ENCODE peak calls at places on chromosomes 13 and 19, in ten cellular contexts. One of them, this sample, is unnamed.

GRCh38 chr19:17089238-17089637 is 13.7 kb downstream of the MYO9B start:
- DNase-seq in OCI-LY7: no peak
- DNase-seq in fibroblast of lung: peak; percentile 84
- DNase-seq in left ventricle myocardium inferior: no peak
- DNase-seq in heart left ventricle: no peak
- DNase-seq in ascending aorta: peak; percentile 79
- DNase-seq in SK-N-SH: no peak
- DNase-seq in right lobe of liver: no peak
- DNase-seq in GM23338: no peak
- DNase-seq in stomach: no peak
- DNase-seq in this sample: no peak

GRCh38 chr13:23674795-23675640 is 104.8 kb downstream of the TNFRSF19 start:
- DNase-seq in heart left ventricle: no peak
- DNase-seq in right lobe of liver: no peak
- DNase-seq in OCI-LY7: no peak
- DNase-seq in stomach: no peak
- DNase-seq in left ventricle myocardium inferior: no peak
- DNase-seq in SK-N-SH: no peak
- DNase-seq in GM23338: no peak
- DNase-seq in fibroblast of lung: peak; percentile 90
- DNase-seq in ascending aorta: no peak
- DNase-seq in this sample: peak; percentile 82

GRCh38 chr13:66659291-66660012 is 570.7 kb downstream of the PCDH9 start:
- DNase-seq in left ventricle myocardium inferior: no peak
- DNase-seq in fibroblast of lung: peak; percentile 43
- DNase-seq in stomach: no peak
- DNase-seq in GM23338: no peak
- DNase-seq in SK-N-SH: no peak
- DNase-seq in ascending aorta: no peak
- DNase-seq in heart left ventricle: no peak
- DNase-seq in OCI-LY7: peak; percentile 90
- DNase-seq in right lobe of liver: no peak
- DNase-seq in this sample: no peak

GRCh38 chr13:40433577-40433976 is 232.9 kb downstream of the FOXO1 start:
- DNase-seq in right lobe of liver: no peak
- DNase-seq in OCI-LY7: peak; percentile 86
- DNase-seq in GM23338: no peak
- DNase-seq in heart left ventricle: no peak
- DNase-seq in ascending aorta: no peak
- DNase-seq in left ventricle myocardium inferior: no peak
- DNase-seq in stomach: no peak
- DNase-seq in fibroblast of lung: no peak
- DNase-seq in SK-N-SH: no peak
- DNase-seq in this sample: no peak

GRCh38 chr13:27319404-27319803 is 48.8 kb downstream of the RASL11A start:
- DNase-seq in GM23338: no peak
- DNase-seq in left ventricle myocardium inferior: no peak
- DNase-seq in SK-N-SH: no peak
- DNase-seq in OCI-LY7: no peak
- DNase-seq in stomach: no peak
- DNase-seq in ascending aorta: no peak
- DNase-seq in right lobe of liver: no peak
- DNase-seq in heart left ventricle: no peak
- DNase-seq in fibroblast of lung: no peak
- DNase-seq in this sample: no peak

GRCh38 chr13:108154421-108154858 is 60.9 kb downstream of the LIG4 start:
- DNase-seq in fibroblast of lung: peak; percentile 18
- DNase-seq in stomach: peak; percentile 64
- DNase-seq in GM23338: no peak
- DNase-seq in OCI-LY7: no peak
- DNase-seq in right lobe of liver: peak; percentile 22
- DNase-seq in heart left ventricle: no peak
- DNase-seq in SK-N-SH: no peak
- DNase-seq in ascending aorta: no peak
- DNase-seq in left ventricle myocardium inferior: no peak
- DNase-seq in this sample: no peak

GRCh38 chr13:97448503-97449251 is 14.7 kb downstream of the RAP2A start:
- DNase-seq in ascending aorta: no peak
- DNase-seq in stomach: no peak
- DNase-seq in OCI-LY7: no peak
- DNase-seq in GM23338: peak; percentile 54
- DNase-seq in fibroblast of lung: no peak
- DNase-seq in left ventricle myocardium inferior: no peak
- DNase-seq in heart left ventricle: no peak
- DNase-seq in right lobe of liver: no peak
- DNase-seq in SK-N-SH: no peak
- DNase-seq in this sample: no peak

GRCh38 chr13:102721800-102722231 is 27.0 kb upstream of the METTL21C start:
- DNase-seq in SK-N-SH: no peak
- DNase-seq in fibroblast of lung: peak; percentile 8
- DNase-seq in stomach: no peak
- DNase-seq in left ventricle myocardium inferior: no peak
- DNase-seq in right lobe of liver: peak; percentile 62
- DNase-seq in OCI-LY7: no peak
- DNase-seq in GM23338: no peak
- DNase-seq in heart left ventricle: no peak
- DNase-seq in ascending aorta: no peak
- DNase-seq in this sample: no peak

GRCh38 chr13:36370108-36370429 is 23.9 kb upstream of the SPART start:
- DNase-seq in GM23338: no peak
- DNase-seq in OCI-LY7: no peak
- DNase-seq in left ventricle myocardium inferior: peak; percentile 69
- DNase-seq in stomach: no peak
- DNase-seq in heart left ventricle: peak; percentile 31
- DNase-seq in fibroblast of lung: peak; percentile 54
- DNase-seq in right lobe of liver: no peak
- DNase-seq in SK-N-SH: no peak
- DNase-seq in ascending aorta: no peak
- DNase-seq in this sample: no peak

GRCh38 chr13:27481766-27482165 is 31.4 kb upstream of the MTIF3 start:
- DNase-seq in ascending aorta: peak; percentile 63
- DNase-seq in stomach: peak; percentile 54
- DNase-seq in left ventricle myocardium inferior: peak; percentile 25
- DNase-seq in fibroblast of lung: no peak
- DNase-seq in heart left ventricle: no peak
- DNase-seq in SK-N-SH: peak; percentile 65
- DNase-seq in OCI-LY7: peak; percentile 43
- DNase-seq in GM23338: peak; percentile 90
- DNase-seq in right lobe of liver: peak; percentile 62
- DNase-seq in this sample: peak; percentile 56

DNA sequence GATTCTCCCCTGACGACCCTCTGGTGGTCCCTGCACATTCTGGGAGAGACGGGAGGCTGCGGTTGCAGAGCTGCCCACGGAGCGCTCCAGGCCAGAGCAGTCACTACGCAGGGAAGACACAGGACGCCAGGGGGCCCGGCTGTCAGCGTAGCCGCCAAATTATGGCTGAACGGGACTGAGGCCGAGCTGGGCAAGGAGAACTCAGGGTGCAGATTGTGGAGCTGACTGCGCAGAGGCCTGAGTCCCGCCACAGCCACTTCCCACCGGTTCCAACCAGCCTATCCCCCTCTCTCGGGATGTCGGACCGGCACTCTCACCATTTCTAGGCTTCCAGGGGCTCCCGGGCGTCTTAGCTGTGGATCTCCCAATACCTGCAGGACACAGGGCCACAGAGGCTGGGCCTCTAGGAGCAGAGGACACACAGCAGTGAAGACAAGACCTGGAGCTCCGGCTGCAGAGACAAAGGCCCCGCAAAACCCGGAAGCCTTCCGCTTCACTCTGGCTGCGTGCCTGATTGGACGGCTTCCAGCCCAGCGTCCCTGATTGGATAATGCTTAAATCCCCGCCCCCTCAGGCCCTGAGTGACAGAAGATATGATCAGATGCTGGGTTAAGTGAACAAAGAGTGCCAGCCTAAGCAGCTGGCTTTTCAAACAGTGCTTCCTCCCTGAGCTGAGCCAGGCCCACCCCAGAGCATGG is at the start of gene ZNF737:
- DNase-seq in OCI-LY7: peak; percentile 98
- DNase-seq in heart left ventricle: peak; percentile 96
- DNase-seq in SK-N-SH: peak; percentile 88
- DNase-seq in stomach: peak; percentile 98
- DNase-seq in fibroblast of lung: peak; percentile 93
- DNase-seq in GM23338: peak; percentile 99
- DNase-seq in left ventricle myocardium inferior: peak; percentile 97
- DNase-seq in right lobe of liver: peak; percentile 92
- DNase-seq in ascending aorta: peak; percentile 98
- DNase-seq in this sample: peak; percentile 73
- TF ChIP-seq CTCF in OCI-LY7: peak; percentile 36
- TF ChIP-seq CTCF in heart left ventricle: peak; percentile 25
- TF ChIP-seq CTCF in SK-N-SH: peak; percentile 33
- TF ChIP-seq CTCF in stomach: peak; percentile 12
- TF ChIP-seq CTCF in fibroblast of lung: peak; percentile 39
- TF ChIP-seq CTCF in GM23338: no peak
- TF ChIP-seq CTCF in left ventricle myocardium inferior: peak; percentile 60
- TF ChIP-seq CTCF in right lobe of liver: peak; percentile 31
- TF ChIP-seq CTCF in ascending aorta: peak; percentile 51
- TF ChIP-seq CTCF in this sample: no peak

GRCh38 chr19:42496551-42497133 is 31.6 kb downstream of the CEACAM1 start:
- DNase-seq in SK-N-SH: no peak
- DNase-seq in stomach: no peak
- DNase-seq in heart left ventricle: no peak
- DNase-seq in GM23338: no peak
- DNase-seq in right lobe of liver: no peak
- DNase-seq in left ventricle myocardium inferior: no peak
- DNase-seq in ascending aorta: no peak
- DNase-seq in fibroblast of lung: no peak
- DNase-seq in OCI-LY7: no peak
- DNase-seq in this sample: no peak

GRCh38 chr19:42501733-42502132 is 26.5 kb downstream of the CEACAM1 start:
- DNase-seq in heart left ventricle: no peak
- DNase-seq in ascending aorta: no peak
- DNase-seq in left ventricle myocardium inferior: no peak
- DNase-seq in right lobe of liver: no peak
- DNase-seq in SK-N-SH: no peak
- DNase-seq in stomach: no peak
- DNase-seq in GM23338: no peak
- DNase-seq in OCI-LY7: no peak
- DNase-seq in fibroblast of lung: no peak
- DNase-seq in this sample: no peak

GRCh38 chr19:42495663-42496062 is 32.6 kb downstream of the CEACAM1 start:
- DNase-seq in heart left ventricle: no peak
- DNase-seq in fibroblast of lung: no peak
- DNase-seq in right lobe of liver: no peak
- DNase-seq in SK-N-SH: no peak
- DNase-seq in stomach: no peak
- DNase-seq in ascending aorta: no peak
- DNase-seq in OCI-LY7: no peak
- DNase-seq in left ventricle myocardium inferior: no peak
- DNase-seq in GM23338: no peak
- DNase-seq in this sample: no peak

GRCh38 chr19:42497492-42498226 is 30.6 kb downstream of the CEACAM1 start:
- DNase-seq in fibroblast of lung: no peak
- DNase-seq in ascending aorta: no peak
- DNase-seq in stomach: peak; percentile 60
- DNase-seq in SK-N-SH: no peak
- DNase-seq in heart left ventricle: no peak
- DNase-seq in OCI-LY7: peak; percentile 73
- DNase-seq in left ventricle myocardium inferior: no peak
- DNase-seq in right lobe of liver: peak; percentile 44
- DNase-seq in GM23338: no peak
- DNase-seq in this sample: no peak

DNA sequence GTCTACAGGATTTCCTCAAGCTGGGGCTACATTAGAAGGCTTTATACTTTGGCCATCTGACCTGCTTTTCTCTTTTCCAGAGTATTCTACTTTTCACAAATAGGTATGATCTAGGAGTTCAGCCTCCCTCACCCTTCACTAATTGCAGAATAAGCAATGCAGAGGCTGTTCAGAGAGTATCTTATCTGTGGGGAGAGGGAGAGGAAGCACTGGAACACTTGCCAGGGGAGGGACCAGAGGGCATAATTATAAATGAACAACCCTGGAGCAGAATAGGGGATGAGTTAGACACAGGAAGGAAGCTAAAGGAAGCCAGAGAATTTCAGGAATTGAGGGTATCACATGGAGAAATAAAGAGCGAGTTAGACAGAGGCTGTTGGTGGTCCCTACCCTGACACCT is 29.9 kb downstream of the CEACAM1 start:
- DNase-seq in stomach: no peak
- DNase-seq in left ventricle myocardium inferior: no peak
- DNase-seq in OCI-LY7: no peak
- DNase-seq in right lobe of liver: no peak
- DNase-seq in heart left ventricle: no peak
- DNase-seq in GM23338: no peak
- DNase-seq in ascending aorta: no peak
- DNase-seq in fibroblast of lung: no peak
- DNase-seq in SK-N-SH: no peak
- DNase-seq in this sample: no peak
- H3K27ac ChIP-seq in stomach: peak overlapping the region; percentile 31
- H3K27ac ChIP-seq in left ventricle myocardium inferior: peak overlapping the region; percentile 45
- H3K27ac ChIP-seq in OCI-LY7: peak overlapping the region; percentile 80
- H3K27ac ChIP-seq in right lobe of liver: peak overlapping the region; percentile 29
- H3K27ac ChIP-seq in heart left ventricle: no peak overlapping the region
- H3K27ac ChIP-seq in GM23338: no peak overlapping the region
- H3K27ac ChIP-seq in ascending aorta: no peak overlapping the region
- H3K27ac ChIP-seq in fibroblast of lung: no peak overlapping the region
- H3K27ac ChIP-seq in SK-N-SH: no peak overlapping the region
- H3K27ac ChIP-seq in this sample: no peak overlapping the region

DNA sequence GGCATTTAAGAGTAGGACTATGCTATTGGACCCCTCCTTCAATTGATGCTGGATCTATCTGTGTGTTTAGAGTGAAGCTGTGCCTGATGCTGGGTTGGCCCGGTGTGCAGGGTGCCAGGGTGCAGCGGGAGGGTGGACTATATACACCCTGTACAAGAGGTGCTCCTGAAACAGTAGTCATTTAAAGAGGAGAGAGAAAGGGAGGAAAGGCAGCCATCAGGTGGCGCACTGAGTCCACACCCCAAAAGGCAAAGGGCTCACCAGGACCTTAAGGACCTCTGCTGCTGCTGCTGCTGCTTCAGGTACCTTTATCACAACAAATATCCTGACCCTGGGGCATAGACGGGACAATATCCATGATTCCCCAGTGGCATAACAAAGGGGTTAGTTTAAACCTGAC is 39.4 kb downstream of the ZNF136 start:
- DNase-seq in OCI-LY7: peak; percentile 27
- DNase-seq in GM23338: peak; percentile 81
- DNase-seq in left ventricle myocardium inferior: peak; percentile 18
- DNase-seq in ascending aorta: no peak
- DNase-seq in stomach: peak; percentile 66
- DNase-seq in heart left ventricle: no peak
- DNase-seq in right lobe of liver: no peak
- DNase-seq in SK-N-SH: no peak
- DNase-seq in fibroblast of lung: no peak
- DNase-seq in this sample: no peak
- TF ChIP-seq CTCF in OCI-LY7: peak; percentile 67
- TF ChIP-seq CTCF in GM23338: peak; percentile 66
- TF ChIP-seq CTCF in left ventricle myocardium inferior: peak; percentile 56
- TF ChIP-seq CTCF in ascending aorta: no peak
- TF ChIP-seq CTCF in stomach: peak; percentile 21
- TF ChIP-seq CTCF in heart left ventricle: peak; percentile 46
- TF ChIP-seq CTCF in right lobe of liver: peak; percentile 32
- TF ChIP-seq CTCF in SK-N-SH: no peak
- TF ChIP-seq CTCF in fibroblast of lung: no peak
- TF ChIP-seq CTCF in this sample: no peak

DNA sequence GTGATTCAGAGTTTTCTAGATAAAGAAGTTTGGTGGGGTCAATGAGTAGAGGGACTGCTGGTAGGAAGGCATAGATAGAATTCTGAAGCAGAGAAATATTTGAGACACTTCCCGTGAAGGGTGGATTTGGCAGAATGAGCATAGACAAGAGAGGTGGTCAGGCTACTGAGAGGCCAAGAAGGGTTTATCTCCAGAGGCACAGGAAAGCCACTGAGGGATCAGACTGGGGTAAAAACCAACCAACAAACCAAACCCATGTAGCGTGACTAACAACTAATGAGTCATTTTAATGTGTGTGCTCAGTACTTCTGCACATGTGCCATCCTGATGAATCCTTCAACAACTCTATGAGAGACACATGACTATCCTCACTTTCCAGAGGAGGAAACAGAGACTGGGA is 60.0 kb upstream of the SERP2 start:
- DNase-seq in stomach: no peak
- DNase-seq in fibroblast of lung: peak; percentile 92
- DNase-seq in SK-N-SH: no peak
- DNase-seq in right lobe of liver: no peak
- DNase-seq in GM23338: no peak
- DNase-seq in left ventricle myocardium inferior: no peak
- DNase-seq in OCI-LY7: no peak
- DNase-seq in heart left ventricle: no peak
- DNase-seq in ascending aorta: peak; percentile 31
- DNase-seq in this sample: peak; percentile 81
- H3K27ac ChIP-seq in stomach: peak overlapping the region; percentile 52
- H3K27ac ChIP-seq in fibroblast of lung: peak overlapping the region; percentile 92
- H3K27ac ChIP-seq in SK-N-SH: no peak overlapping the region
- H3K27ac ChIP-seq in right lobe of liver: peak overlapping the region; percentile 47
- H3K27ac ChIP-seq in GM23338: no peak overlapping the region
- H3K27ac ChIP-seq in left ventricle myocardium inferior: no peak overlapping the region
- H3K27ac ChIP-seq in OCI-LY7: no peak overlapping the region
- H3K27ac ChIP-seq in heart left ventricle: no peak overlapping the region
- H3K27ac ChIP-seq in ascending aorta: peak overlapping the region; percentile 64
- H3K27ac ChIP-seq in this sample: peak overlapping the region; percentile 50